ENCODE peak calls at places on chromosome 16, in four cellular contexts. W is IMR-90, I is adrenal gland, Q is neuronal stem cell. F is an unnamed sample.

GRCh38 chr16:21986692-21987246 is 14.1 kb downstream of the PDZD9 start:
- DNase-seq in W (no peak), Q (no peak), I (no peak), F (no peak)

GRCh38 chr16:50626868-50627267 is 54.2 kb downstream of the SNX20 start:
- DNase-seq in Q (no peak), W (no peak), I (no peak), F (no peak)

GRCh38 chr16:11139624-11140375 is 116.2 kb downstream of the SOCS1 start:
- DNase-seq in I (no peak), W (no peak), Q (no peak), F (no peak)

GRCh38 chr16:56915311-56916105 is 16.4 kb upstream of the HERPUD1 start:
- DNase-seq in Q (no peak), W (no peak), I (no peak), F (no peak)

GRCh38 chr16:1150511-1150982 is 2.4 kb upstream of the CACNA1H start:
- DNase-seq in I (no peak), W (peak; percentile 47), Q (no peak), F (no peak)

GRCh38 chr16:49528035-49528434 is 154.4 kb downstream of the C16orf78 start:
- DNase-seq in Q (no peak), W (no peak), I (no peak), F (no peak)

GRCh38 chr16:69316595-69317034 is 5.5 kb downstream of the VPS4A start:
- DNase-seq in Q (no peak), I (peak; percentile 70), W (no peak), F (no peak)

GRCh38 chr16:50209548-50210265 is 56.6 kb downstream of the TENT4B start:
- DNase-seq in W (no peak), I (no peak), Q (no peak), F (no peak)

GRCh38 chr16:30354423-30355143 is 525 bp downstream of the CD2BP2 start:
- DNase-seq in Q (no peak), W (peak; percentile 16), I (no peak), F (peak; percentile 78)
- H3K36me3 ChIP-seq in Q (peaks cover 42% of the 10 kb centered on the region), W (peaks cover 49% of the 10 kb centered on the region), I (no peaks in the 10 kb centered on the region), F (peaks cover 77% of the 10 kb centered on the region)

GRCh38 chr16:3014971-3015370 is 2.2 kb downstream of the CLDN9 start:
- DNase-seq in I (no peak), Q (no peak), W (no peak), F (no peak)
- H3K27me3 ChIP-seq in I (peaks cover 10% of the 10 kb centered on the region), Q (peaks cover 40% of the 10 kb centered on the region), W (peaks cover 33% of the 10 kb centered on the region), F (peaks cover 40% of the 10 kb centered on the region)

DNA sequence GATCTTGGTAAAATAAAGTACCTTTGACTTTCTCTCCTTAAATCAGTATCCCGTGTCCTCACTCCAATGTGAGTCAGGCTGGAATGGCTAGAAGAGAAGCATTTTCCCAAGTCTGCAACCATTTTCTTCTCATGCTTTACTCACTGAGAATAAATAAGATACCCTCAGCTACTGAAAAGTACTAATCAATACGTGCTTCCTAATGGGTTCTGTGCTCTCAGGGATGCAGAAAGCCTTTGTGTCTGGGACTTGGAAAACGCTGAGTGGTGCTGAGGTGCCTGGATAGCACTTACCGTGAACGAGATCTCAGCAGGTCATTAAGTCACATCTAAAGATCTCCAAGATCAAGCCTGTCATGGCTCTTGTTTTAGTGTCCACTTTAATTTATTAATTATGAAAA is 672.3 kb upstream of the C16orf82 start:
- DNase-seq in I (no peak), W (no peak), Q (no peak), F (no peak)
- H3K36me3 ChIP-seq in I (no peaks in the 10 kb centered on the region), W (no peaks in the 10 kb centered on the region), Q (no peaks in the 10 kb centered on the region), F (no peaks in the 10 kb centered on the region)

GRCh38 chr16:30668393-30668792 is 10.2 kb downstream of the FBRS start:
- DNase-seq in Q (no peak), W (no peak), I (no peak), F (no peak)
- H3K27me3 ChIP-seq in Q (peaks cover 1% of the 10 kb centered on the region), W (no peaks in the 10 kb centered on the region), I (no peaks in the 10 kb centered on the region), F (no peaks in the 10 kb centered on the region)

GRCh38 chr16:85988306-85988705 is 89.3 kb downstream of the IRF8 start:
- DNase-seq in I (no peak), W (no peak), Q (no peak), F (no peak)

GRCh38 chr16:85988723-85989313 is 89.9 kb downstream of the IRF8 start:
- DNase-seq in Q (no peak), I (no peak), W (no peak), F (no peak)

GRCh38 chr16:85989376-85989775 is 90.4 kb downstream of the IRF8 start:
- DNase-seq in W (no peak), Q (no peak), I (no peak), F (no peak)

GRCh38 chr16:85986931-85987749 is 88.2 kb downstream of the IRF8 start:
- DNase-seq in I (no peak), W (no peak), Q (peak; percentile 29), F (peak; percentile 73)

GRCh38 chr16:85987750-85988078 is 88.8 kb downstream of the IRF8 start:
- DNase-seq in I (no peak), Q (no peak), W (no peak), F (no peak)
- H3K36me3 ChIP-seq in I (no peaks in the 10 kb centered on the region), Q (no peaks in the 10 kb centered on the region), W (no peaks in the 10 kb centered on the region), F (no peaks in the 10 kb centered on the region)

DNA sequence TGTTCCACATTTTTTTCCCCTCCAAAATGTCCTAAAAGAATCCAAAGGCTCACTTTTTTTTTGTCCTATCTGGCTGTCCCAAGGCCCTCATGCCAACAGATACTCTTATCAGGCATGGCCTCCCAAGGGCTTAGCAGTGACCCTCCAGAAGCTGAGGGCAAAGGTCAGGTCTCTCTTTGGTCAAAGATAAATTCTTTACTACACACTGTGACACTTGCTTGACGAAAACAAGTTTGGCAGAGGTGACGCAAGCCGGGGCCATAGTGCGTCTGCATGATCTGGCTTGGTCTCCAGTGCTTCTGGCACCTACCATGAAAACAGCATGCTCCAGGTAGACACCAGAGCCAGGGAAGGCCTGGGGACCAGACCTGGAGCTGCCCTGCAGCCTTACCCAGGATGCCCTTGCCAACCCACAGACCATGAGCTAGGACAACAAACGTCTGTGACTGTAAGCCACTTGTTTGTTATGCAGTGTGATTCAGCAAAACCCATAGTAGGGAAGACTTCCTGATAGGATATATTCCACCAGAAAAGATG is 48.5 kb upstream of the IRF8 start:
- DNase-seq in I (no peak), Q (no peak), W (no peak), F (no peak)
- H3K27me3 ChIP-seq in I (no peaks in the 10 kb centered on the region), Q (no peaks in the 10 kb centered on the region), W (peaks cover 71% of the 10 kb centered on the region), F (no peaks in the 10 kb centered on the region)

DNA sequence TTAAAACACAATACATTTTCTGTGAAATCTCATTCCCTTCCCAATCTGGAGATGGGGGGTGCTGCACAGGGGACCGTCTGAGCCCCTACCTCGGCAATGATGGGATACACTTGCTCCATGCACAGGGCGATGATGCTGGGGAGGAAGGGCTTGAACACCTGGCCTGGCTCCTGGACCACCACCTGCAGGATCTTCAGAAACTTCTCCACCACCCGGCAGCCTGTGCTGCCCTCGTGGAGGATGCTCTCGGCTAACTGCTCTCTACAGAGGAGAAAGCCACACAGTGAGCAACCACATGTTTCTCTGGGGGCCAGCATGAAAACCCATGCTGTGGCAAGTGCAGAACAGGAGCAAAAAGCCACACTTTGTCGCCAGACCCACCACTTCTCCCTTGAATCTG is 42.4 kb upstream of the GSG1L start:
- DNase-seq in I (peak; percentile 1), Q (no peak), W (no peak), F (peak; percentile 51)
- H3K36me3 ChIP-seq in I (no peaks in the 10 kb centered on the region), Q (peaks cover 66% of the 10 kb centered on the region), W (peaks cover 79% of the 10 kb centered on the region), F (peaks cover 100% of the 10 kb centered on the region)

GRCh38 chr16:60815033-60815432 is 1221.2 kb downstream of the CDH8 start:
- DNase-seq in Q (no peak), W (no peak), I (no peak), F (no peak)

GRCh38 chr16:60815865-60816264 is 1220.4 kb downstream of the CDH8 start:
- DNase-seq in I (no peak), Q (no peak), W (no peak), F (no peak)

DNA sequence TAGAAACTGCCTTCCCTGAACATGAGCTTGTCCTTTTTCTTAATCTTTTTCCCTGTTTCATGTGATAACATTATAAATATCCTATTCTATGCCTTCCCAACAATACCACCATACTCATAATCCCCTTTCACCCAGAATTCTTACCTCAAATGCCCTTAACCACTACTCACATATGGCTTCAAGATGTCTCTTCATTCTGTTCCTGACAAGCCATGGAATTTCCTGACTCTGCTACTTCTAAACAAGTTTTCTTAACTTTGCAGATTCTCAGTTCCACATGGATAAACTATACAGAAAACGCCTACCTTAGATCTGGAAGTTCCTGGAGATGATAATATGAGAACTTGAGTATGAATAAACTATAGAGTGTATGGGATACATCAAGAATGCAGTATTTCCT is 1217.8 kb downstream of the CDH8 start:
- DNase-seq in Q (no peak), I (no peak), W (no peak), F (no peak)
- H3K27me3 ChIP-seq in Q (no peaks in the 10 kb centered on the region), I (no peaks in the 10 kb centered on the region), W (no peaks in the 10 kb centered on the region), F (no peaks in the 10 kb centered on the region)

DNA sequence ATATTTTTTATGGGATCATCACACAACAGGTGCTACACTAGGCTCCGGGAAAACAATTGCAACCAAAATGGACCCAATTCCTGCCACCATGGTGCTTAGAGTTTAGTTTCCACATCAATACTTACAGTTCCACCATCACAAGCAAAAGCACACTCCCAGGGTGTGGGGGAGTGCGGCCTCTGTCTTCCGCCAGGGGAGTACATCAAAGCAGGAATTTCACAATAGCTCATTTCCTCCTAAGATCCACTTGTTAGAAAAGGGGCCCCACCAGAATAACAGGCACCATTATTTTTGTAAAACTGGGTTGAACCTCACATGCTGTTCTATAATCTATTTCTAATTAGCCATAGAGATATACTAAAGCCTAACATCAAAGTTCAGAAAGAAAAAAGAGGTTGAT is 44.3 kb upstream of the PSMD7 start:
- DNase-seq in Q (no peak), I (no peak), W (no peak), F (no peak)
- H3K36me3 ChIP-seq in Q (no peaks in the 10 kb centered on the region), I (no peaks in the 10 kb centered on the region), W (no peaks in the 10 kb centered on the region), F (no peaks in the 10 kb centered on the region)

DNA sequence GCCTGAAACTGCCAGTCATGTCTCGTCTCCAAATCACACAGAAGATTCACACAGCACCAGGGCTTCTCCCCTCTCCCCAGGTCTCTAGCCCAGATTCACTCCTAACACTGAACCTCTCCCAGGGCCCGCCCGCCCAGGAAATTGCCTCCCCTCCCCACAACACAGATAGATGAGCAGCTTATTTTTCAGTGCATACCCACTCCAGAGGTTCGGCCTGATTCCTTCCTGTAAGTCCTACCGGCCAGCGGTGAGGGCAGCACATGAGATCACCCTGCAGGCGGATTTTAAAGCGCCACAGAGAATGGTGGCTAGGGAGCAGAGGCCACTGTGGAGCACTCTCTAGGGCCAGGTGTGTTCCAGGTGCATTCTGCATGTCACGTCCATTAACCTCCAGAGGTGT is 301.8 kb downstream of the IRF8 start:
- DNase-seq in W (peak; percentile 37), Q (no peak), I (no peak), F (no peak)
- H3K27me3 ChIP-seq in W (no peaks in the 10 kb centered on the region), Q (no peaks in the 10 kb centered on the region), I (peaks cover 34% of the 10 kb centered on the region), F (peaks cover 3% of the 10 kb centered on the region)